ENCODE peak calls at places on chromosomes 7 and 10, in five cellular contexts. One of them, this sample, is unnamed.

GRCh38 chr10:8352696-8353095 is 298.2 kb downstream of the GATA3 start:
- DNase-seq in adrenal gland: no peak
- DNase-seq in uterus: no peak
- DNase-seq in heart left ventricle: no peak
- DNase-seq in ovary: no peak
- DNase-seq in this sample: no peak

GRCh38 chr7:104848386-104848990 is 165.5 kb upstream of the KMT2E start:
- DNase-seq in adrenal gland: peak; percentile 37
- DNase-seq in uterus: peak; percentile 29
- DNase-seq in heart left ventricle: no peak
- DNase-seq in ovary: peak; percentile 24
- DNase-seq in this sample: peak; percentile 75

GRCh38 chr7:25732771-25733217 is 419.2 kb upstream of the NFE2L3 start:
- DNase-seq in adrenal gland: no peak
- DNase-seq in uterus: no peak
- DNase-seq in heart left ventricle: no peak
- DNase-seq in ovary: no peak
- DNase-seq in this sample: no peak

GRCh38 chr7:107171496-107171895 is 2.7 kb downstream of the HBP1 start:
- DNase-seq in adrenal gland: no peak
- DNase-seq in uterus: no peak
- DNase-seq in heart left ventricle: no peak
- DNase-seq in ovary: peak; percentile 33
- DNase-seq in this sample: no peak

GRCh38 chr10:80498039-80498832 is 39.5 kb upstream of the SH2D4B start:
- DNase-seq in adrenal gland: no peak
- DNase-seq in uterus: no peak
- DNase-seq in heart left ventricle: no peak
- DNase-seq in ovary: no peak
- DNase-seq in this sample: no peak

GRCh38 chr7:90709501-90710465 is 113.7 kb downstream of the CDK14 start:
- DNase-seq in adrenal gland: peak; percentile 66
- DNase-seq in uterus: peak; percentile 25
- DNase-seq in heart left ventricle: no peak
- DNase-seq in ovary: peak; percentile 33
- DNase-seq in this sample: no peak

GRCh38 chr7:33050425-33051318 is 11.9 kb downstream of the NT5C3A start:
- DNase-seq in adrenal gland: no peak
- DNase-seq in uterus: no peak
- DNase-seq in heart left ventricle: no peak
- DNase-seq in ovary: no peak
- DNase-seq in this sample: peak; percentile 29

GRCh38 chr7:29035044-29035740 is 77.1 kb upstream of the TRIL start:
- DNase-seq in adrenal gland: peak; percentile 27
- DNase-seq in uterus: no peak
- DNase-seq in heart left ventricle: no peak
- DNase-seq in ovary: no peak
- DNase-seq in this sample: no peak

GRCh38 chr7:84291756-84292155 is 97.2 kb upstream of the SEMA3A start:
- DNase-seq in adrenal gland: no peak
- DNase-seq in uterus: no peak
- DNase-seq in heart left ventricle: no peak
- DNase-seq in ovary: no peak
- DNase-seq in this sample: no peak

GRCh38 chr7:41010418-41010817 is 692.5 kb downstream of the INHBA start:
- DNase-seq in adrenal gland: no peak
- DNase-seq in uterus: no peak
- DNase-seq in heart left ventricle: peak; percentile 26
- DNase-seq in ovary: no peak
- DNase-seq in this sample: no peak

GRCh38 chr7:98534493-98534892 is 82.6 kb upstream of the NPTX2 start:
- DNase-seq in adrenal gland: no peak
- DNase-seq in uterus: no peak
- DNase-seq in heart left ventricle: no peak
- DNase-seq in ovary: no peak
- DNase-seq in this sample: no peak

GRCh38 chr7:27106181-27106905 is 3.9 kb upstream of the HOXA2 start:
- DNase-seq in adrenal gland: no peak
- DNase-seq in uterus: no peak
- DNase-seq in heart left ventricle: no peak
- DNase-seq in ovary: peak; percentile 49
- DNase-seq in this sample: no peak

GRCh38 chr10:80408198-80409085 is at the start of gene PRXL2A:
- DNase-seq in adrenal gland: peak; percentile 67
- DNase-seq in uterus: peak; percentile 82
- DNase-seq in heart left ventricle: peak; percentile 92
- DNase-seq in ovary: peak; percentile 88
- DNase-seq in this sample: peak; percentile 95

GRCh38 chr7:48411619-48412018 is 240.4 kb downstream of the ABCA13 start:
- DNase-seq in adrenal gland: no peak
- DNase-seq in uterus: no peak
- DNase-seq in heart left ventricle: no peak
- DNase-seq in ovary: no peak
- DNase-seq in this sample: no peak

GRCh38 chr7:50803359-50804337 is 21.0 kb upstream of the GRB10 start:
- DNase-seq in adrenal gland: no peak
- DNase-seq in uterus: no peak
- DNase-seq in heart left ventricle: no peak
- DNase-seq in ovary: no peak
- DNase-seq in this sample: no peak

GRCh38 chr10:75038335-75038734 is 73.1 kb upstream of the SAMD8 start:
- DNase-seq in adrenal gland: peak; percentile 75
- DNase-seq in uterus: peak; percentile 73
- DNase-seq in heart left ventricle: peak; percentile 69
- DNase-seq in ovary: peak; percentile 74
- DNase-seq in this sample: peak; percentile 63

GRCh38 chr10:30436200-30436599 is 2.2 kb downstream of the MAP3K8 start:
- DNase-seq in adrenal gland: no peak
- DNase-seq in uterus: peak; percentile 43
- DNase-seq in heart left ventricle: no peak
- DNase-seq in ovary: no peak
- DNase-seq in this sample: no peak

GRCh38 chr10:1952126-1953095 is 215.1 kb upstream of the ADARB2 start:
- DNase-seq in adrenal gland: no peak
- DNase-seq in uterus: no peak
- DNase-seq in heart left ventricle: no peak
- DNase-seq in ovary: no peak
- DNase-seq in this sample: no peak

GRCh38 chr7:127901895-127902703 is 129.1 kb downstream of the LRRC4 start:
- DNase-seq in adrenal gland: no peak
- DNase-seq in uterus: no peak
- DNase-seq in heart left ventricle: no peak
- DNase-seq in ovary: no peak
- DNase-seq in this sample: no peak

GRCh38 chr7:16695621-16696237 is 49.7 kb downstream of the BZW2 start:
- DNase-seq in adrenal gland: peak; percentile 25
- DNase-seq in uterus: no peak
- DNase-seq in heart left ventricle: no peak
- DNase-seq in ovary: no peak
- DNase-seq in this sample: peak; percentile 58

GRCh38 chr10:121096617-121097431 is 245.7 kb downstream of the WDR11 start:
- DNase-seq in adrenal gland: peak; percentile 52
- DNase-seq in uterus: no peak
- DNase-seq in heart left ventricle: peak; percentile 89
- DNase-seq in ovary: no peak
- DNase-seq in this sample: no peak

GRCh38 chr7:604038-604883 is 84.6 kb upstream of the PDGFA start:
- DNase-seq in adrenal gland: peak; percentile 82
- DNase-seq in uterus: peak; percentile 53
- DNase-seq in heart left ventricle: peak; percentile 88
- DNase-seq in ovary: no peak
- DNase-seq in this sample: peak; percentile 51

GRCh38 chr7:158101821-158102450 is 485.7 kb downstream of the PTPRN2 start:
- DNase-seq in adrenal gland: no peak
- DNase-seq in uterus: no peak
- DNase-seq in heart left ventricle: no peak
- DNase-seq in ovary: no peak
- DNase-seq in this sample: no peak

GRCh38 chr7:155298288-155298833 is 683 bp downstream of the INSIG1 start:
- DNase-seq in adrenal gland: no peak
- DNase-seq in uterus: no peak
- DNase-seq in heart left ventricle: no peak
- DNase-seq in ovary: no peak
- DNase-seq in this sample: no peak

GRCh38 chr7:73482746-73483145 is 39.3 kb downstream of the BAZ1B start:
- DNase-seq in adrenal gland: peak; percentile 26
- DNase-seq in uterus: no peak
- DNase-seq in heart left ventricle: no peak
- DNase-seq in ovary: no peak
- DNase-seq in this sample: no peak

GRCh38 chr7:78563186-78563585 is 764.6 kb downstream of the PHTF2 start:
- DNase-seq in adrenal gland: no peak
- DNase-seq in uterus: no peak
- DNase-seq in heart left ventricle: no peak
- DNase-seq in ovary: no peak
- DNase-seq in this sample: no peak

GRCh38 chr10:88493676-88494483 is 89.2 kb downstream of the RNLS start:
- DNase-seq in adrenal gland: no peak
- DNase-seq in uterus: no peak
- DNase-seq in heart left ventricle: no peak
- DNase-seq in ovary: no peak
- DNase-seq in this sample: no peak

GRCh38 chr10:80202934-80203834 is 2.2 kb downstream of the ANXA11 start:
- DNase-seq in adrenal gland: peak; percentile 57
- DNase-seq in uterus: peak; percentile 69
- DNase-seq in heart left ventricle: peak; percentile 89
- DNase-seq in ovary: peak; percentile 57
- DNase-seq in this sample: peak; percentile 74

GRCh38 chr7:116431783-116432182 is 67.8 kb upstream of the CAV2 start:
- DNase-seq in adrenal gland: no peak
- DNase-seq in uterus: no peak
- DNase-seq in heart left ventricle: no peak
- DNase-seq in ovary: no peak
- DNase-seq in this sample: no peak
- H3K4me3 ChIP-seq in adrenal gland: no peak overlapping the region
- H3K4me3 ChIP-seq in uterus: no peak overlapping the region
- H3K4me3 ChIP-seq in heart left ventricle: no peak overlapping the region
- H3K4me3 ChIP-seq in ovary: no peak overlapping the region
- H3K4me3 ChIP-seq in this sample: no peak overlapping the region

GRCh38 chr7:7911756-7912155 is 56.8 kb upstream of the GLCCI1 start:
- DNase-seq in adrenal gland: no peak
- DNase-seq in uterus: no peak
- DNase-seq in heart left ventricle: no peak
- DNase-seq in ovary: no peak
- DNase-seq in this sample: no peak

GRCh38 chr7:7911339-7911738 is 57.3 kb upstream of the GLCCI1 start:
- DNase-seq in adrenal gland: no peak
- DNase-seq in uterus: no peak
- DNase-seq in heart left ventricle: no peak
- DNase-seq in ovary: no peak
- DNase-seq in this sample: no peak

GRCh38 chr7:7912937-7913336 is 55.7 kb upstream of the GLCCI1 start:
- DNase-seq in adrenal gland: no peak
- DNase-seq in uterus: no peak
- DNase-seq in heart left ventricle: no peak
- DNase-seq in ovary: no peak
- DNase-seq in this sample: no peak

GRCh38 chr7:7916064-7916463 is 52.5 kb upstream of the GLCCI1 start:
- DNase-seq in adrenal gland: no peak
- DNase-seq in uterus: no peak
- DNase-seq in heart left ventricle: no peak
- DNase-seq in ovary: no peak
- DNase-seq in this sample: no peak

GRCh38 chr7:7913506-7913905 is 55.1 kb upstream of the GLCCI1 start:
- DNase-seq in adrenal gland: no peak
- DNase-seq in uterus: no peak
- DNase-seq in heart left ventricle: no peak
- DNase-seq in ovary: no peak
- DNase-seq in this sample: no peak
- H3K27ac ChIP-seq in adrenal gland: no peak overlapping the region
- H3K27ac ChIP-seq in uterus: no peak overlapping the region
- H3K27ac ChIP-seq in heart left ventricle: no peak overlapping the region
- H3K27ac ChIP-seq in ovary: no peak overlapping the region
- H3K27ac ChIP-seq in this sample: no peak overlapping the region

DNA sequence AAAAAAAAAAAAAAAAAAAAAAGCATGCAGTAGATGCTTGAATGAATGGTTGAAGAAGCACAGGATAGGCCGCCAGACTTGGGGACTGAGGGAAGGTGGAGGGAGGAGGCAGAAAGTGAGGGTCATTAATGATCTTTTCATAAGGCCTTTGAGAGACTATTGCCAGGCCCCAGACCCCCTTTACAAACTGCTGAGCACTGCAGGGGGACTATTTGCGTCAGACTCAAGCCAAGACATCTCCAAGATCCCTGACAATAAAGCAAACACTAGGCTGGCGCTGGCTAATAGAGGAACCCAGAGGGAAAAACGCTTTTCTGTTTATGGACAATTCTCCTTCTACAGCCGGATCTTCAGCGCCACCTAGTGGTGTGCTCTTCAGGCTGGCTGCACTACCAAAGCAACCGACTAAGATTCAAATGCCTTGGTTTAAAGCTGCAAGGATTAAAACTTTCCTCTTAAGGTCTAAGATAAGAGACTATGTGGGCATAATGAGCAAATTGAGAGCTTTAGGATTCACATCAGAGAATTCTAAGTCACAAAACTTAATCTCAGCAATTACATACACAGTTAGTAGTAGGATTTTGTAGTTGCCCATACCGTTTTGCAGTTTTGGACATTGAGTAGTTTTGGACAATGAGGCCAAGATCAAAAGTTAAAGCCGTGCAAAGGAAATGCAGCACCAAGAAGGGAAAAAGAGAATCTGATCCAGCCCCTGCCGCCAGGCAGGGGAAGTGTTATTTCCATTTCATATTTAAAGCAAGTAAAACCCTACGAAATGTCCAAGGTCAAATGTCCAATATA is 17.9 kb upstream of the AGK start:
- DNase-seq in adrenal gland: peak; percentile 31
- DNase-seq in uterus: peak; percentile 62
- DNase-seq in heart left ventricle: peak; percentile 73
- DNase-seq in ovary: peak; percentile 59
- DNase-seq in this sample: peak; percentile 86
- TF ChIP-seq POLR2A in adrenal gland: no peak
- TF ChIP-seq POLR2A in uterus: no peak
- TF ChIP-seq POLR2A in heart left ventricle: no peak
- TF ChIP-seq POLR2A in ovary: no peak
- TF ChIP-seq POLR2A in this sample: no peak

DNA sequence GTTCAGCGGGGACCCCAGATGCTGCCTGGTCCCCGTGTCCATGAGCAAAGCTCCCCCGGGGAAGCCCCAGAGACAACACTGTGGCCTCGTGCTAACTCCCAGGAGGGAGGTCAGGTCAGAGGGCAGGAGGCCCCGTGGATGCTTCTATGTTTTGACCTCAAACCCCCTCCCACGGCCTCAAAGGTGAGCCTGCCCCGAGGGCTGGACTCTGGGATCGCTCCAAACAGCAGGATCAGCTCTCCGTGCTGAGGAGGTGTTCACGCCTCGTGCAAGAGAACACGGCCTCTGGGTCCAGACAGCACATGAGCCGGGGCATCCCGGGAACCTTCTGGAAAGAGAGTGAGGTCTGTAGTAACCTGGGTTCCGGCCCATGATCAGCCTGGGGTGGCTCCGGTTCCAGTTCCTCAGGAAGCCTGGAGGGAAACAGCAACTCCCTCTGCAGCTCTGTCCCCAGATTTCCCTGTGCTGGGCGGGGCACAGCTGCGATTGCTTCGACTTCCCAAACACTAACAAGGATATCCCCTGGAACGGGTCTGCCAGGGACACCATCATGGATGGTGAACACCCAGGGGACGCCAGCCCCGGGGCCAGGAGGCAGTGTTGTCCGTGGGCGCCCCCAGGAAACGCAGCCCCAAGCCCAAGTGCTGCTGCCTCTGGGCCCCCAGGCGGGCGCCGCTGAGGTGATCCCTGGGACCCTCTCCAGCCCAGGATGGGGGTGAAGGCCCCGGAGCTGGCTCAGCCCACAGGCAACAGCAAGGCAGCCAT is 18.0 kb upstream of the INPP5A start:
- DNase-seq in adrenal gland: peak; percentile 31
- DNase-seq in uterus: peak; percentile 39
- DNase-seq in heart left ventricle: peak; percentile 59
- DNase-seq in ovary: peak; percentile 57
- DNase-seq in this sample: no peak
- H3K4me3 ChIP-seq in adrenal gland: no peak overlapping the region
- H3K4me3 ChIP-seq in uterus: no peak overlapping the region
- H3K4me3 ChIP-seq in heart left ventricle: no peak overlapping the region
- H3K4me3 ChIP-seq in ovary: no peak overlapping the region
- H3K4me3 ChIP-seq in this sample: no peak overlapping the region

This sample was measured in testis.